ENCODE peak calls at places on chromosome 15, in five cellular contexts. One of them, this sample, is unnamed.

GRCh38 chr15:62223020-62223419 is 57.9 kb upstream of the C2CD4B start:
- DNase-seq in heart right ventricle: no peak
- DNase-seq in AG09319: no peak
- DNase-seq in tibial nerve: no peak
- DNase-seq in left lung: no peak
- DNase-seq in this sample: no peak

GRCh38 chr15:94943863-94944262 is 712.5 kb downstream of the MCTP2 start:
- DNase-seq in heart right ventricle: no peak
- DNase-seq in AG09319: no peak
- DNase-seq in tibial nerve: no peak
- DNase-seq in left lung: no peak
- DNase-seq in this sample: no peak

GRCh38 chr15:88266170-88266569 is 9.6 kb upstream of the NTRK3 start:
- DNase-seq in heart right ventricle: no peak
- DNase-seq in AG09319: no peak
- DNase-seq in tibial nerve: no peak
- DNase-seq in left lung: no peak
- DNase-seq in this sample: no peak

GRCh38 chr15:95826831-95827230 is 503.7 kb upstream of the NR2F2 start:
- DNase-seq in heart right ventricle: no peak
- DNase-seq in AG09319: no peak
- DNase-seq in tibial nerve: no peak
- DNase-seq in left lung: no peak
- DNase-seq in this sample: no peak

GRCh38 chr15:47768730-47769129 is 51.4 kb downstream of the SEMA6D start:
- DNase-seq in heart right ventricle: no peak
- DNase-seq in AG09319: no peak
- DNase-seq in tibial nerve: no peak
- DNase-seq in left lung: no peak
- DNase-seq in this sample: no peak

GRCh38 chr15:45705510-45706473 is 71.0 kb downstream of the SQOR start:
- DNase-seq in heart right ventricle: peak; percentile 69
- DNase-seq in AG09319: peak; percentile 58
- DNase-seq in tibial nerve: peak; percentile 83
- DNase-seq in left lung: peak; percentile 71
- DNase-seq in this sample: peak; percentile 62

GRCh38 chr15:78396976-78397375 is 41.0 kb upstream of the IREB2 start:
- DNase-seq in heart right ventricle: no peak
- DNase-seq in AG09319: peak; percentile 75
- DNase-seq in tibial nerve: peak; percentile 30
- DNase-seq in left lung: peak; percentile 54
- DNase-seq in this sample: no peak

GRCh38 chr15:60583946-60584345 is 105.0 kb upstream of the ICE2 start:
- DNase-seq in heart right ventricle: no peak
- DNase-seq in AG09319: no peak
- DNase-seq in tibial nerve: no peak
- DNase-seq in left lung: no peak
- DNase-seq in this sample: no peak

GRCh38 chr15:45529613-45530012 is 7.1 kb upstream of the SLC30A4 start:
- DNase-seq in heart right ventricle: peak; percentile 8
- DNase-seq in AG09319: no peak
- DNase-seq in tibial nerve: no peak
- DNase-seq in left lung: no peak
- DNase-seq in this sample: no peak

GRCh38 chr15:74964794-74965193 is 8.2 kb upstream of the RPP25 start:
- DNase-seq in heart right ventricle: no peak
- DNase-seq in AG09319: no peak
- DNase-seq in tibial nerve: no peak
- DNase-seq in left lung: no peak
- DNase-seq in this sample: no peak

GRCh38 chr15:56473017-56473416 is 8.1 kb upstream of the MNS1 start:
- DNase-seq in heart right ventricle: no peak
- DNase-seq in AG09319: no peak
- DNase-seq in tibial nerve: no peak
- DNase-seq in left lung: no peak
- DNase-seq in this sample: no peak

DNA sequence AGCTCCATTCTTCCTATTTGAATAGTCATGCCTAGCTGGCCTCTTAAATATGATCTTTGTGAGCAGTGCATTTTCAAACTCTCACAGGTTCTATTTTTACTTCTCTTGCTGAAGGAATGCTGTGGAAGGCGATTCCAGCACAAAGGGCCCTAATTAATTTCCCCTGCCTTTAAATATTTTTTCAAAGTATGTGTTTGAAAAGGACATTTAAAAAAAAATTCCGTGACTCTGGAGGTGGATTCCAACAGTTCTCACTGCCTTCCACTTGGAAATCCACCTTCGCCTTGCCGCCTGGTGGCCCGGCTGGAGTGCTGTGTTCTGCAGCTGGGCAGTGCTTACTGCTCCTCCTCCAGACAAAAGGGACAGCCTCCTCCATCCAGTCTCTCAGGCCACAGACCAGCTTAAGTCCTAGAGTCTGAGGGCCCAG is 61.5 kb upstream of the CORO2B start:
- DNase-seq in heart right ventricle: no peak
- DNase-seq in AG09319: no peak
- DNase-seq in tibial nerve: no peak
- DNase-seq in left lung: no peak
- DNase-seq in this sample: no peak
- TF ChIP-seq CTCF in heart right ventricle: peak; percentile 34
- TF ChIP-seq CTCF in AG09319: no peak
- TF ChIP-seq CTCF in tibial nerve: peak; percentile 18
- TF ChIP-seq CTCF in left lung: no peak
- TF ChIP-seq CTCF in this sample: no peak

GRCh38 chr15:92305342-92305741 is 88.3 kb upstream of the ST8SIA2 start:
- DNase-seq in heart right ventricle: no peak
- DNase-seq in AG09319: no peak
- DNase-seq in tibial nerve: no peak
- DNase-seq in left lung: no peak
- DNase-seq in this sample: no peak

GRCh38 chr15:92304239-92304975 is 89.3 kb upstream of the ST8SIA2 start:
- DNase-seq in heart right ventricle: no peak
- DNase-seq in AG09319: no peak
- DNase-seq in tibial nerve: no peak
- DNase-seq in left lung: no peak
- DNase-seq in this sample: no peak

GRCh38 chr15:92306662-92307061 is 87.0 kb upstream of the ST8SIA2 start:
- DNase-seq in heart right ventricle: no peak
- DNase-seq in AG09319: no peak
- DNase-seq in tibial nerve: no peak
- DNase-seq in left lung: no peak
- DNase-seq in this sample: no peak
- TF ChIP-seq CTCF in heart right ventricle: peak; percentile 23
- TF ChIP-seq CTCF in AG09319: no peak
- TF ChIP-seq CTCF in tibial nerve: no peak
- TF ChIP-seq CTCF in left lung: no peak
- TF ChIP-seq CTCF in this sample: no peak

DNA sequence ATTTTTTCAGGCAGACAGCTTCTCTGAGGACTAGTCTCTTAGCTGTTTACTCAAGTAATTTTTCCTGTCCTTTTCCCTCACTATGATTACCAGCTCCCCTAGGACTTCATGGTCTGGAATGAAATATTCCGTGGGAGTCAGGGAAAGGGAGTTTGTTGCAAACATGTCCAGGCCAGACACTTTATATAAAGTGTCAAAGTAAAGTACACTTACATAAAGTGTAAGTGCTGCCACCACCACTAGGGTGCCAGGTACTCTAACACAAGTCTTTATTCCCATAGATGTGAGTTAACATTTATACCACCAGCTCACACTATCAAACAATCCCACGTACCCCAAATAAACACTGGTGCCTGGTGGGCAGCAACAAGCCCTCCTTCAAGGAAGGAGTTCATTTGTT is 179.8 kb downstream of the SNRPN start:
- DNase-seq in heart right ventricle: no peak
- DNase-seq in AG09319: no peak
- DNase-seq in tibial nerve: no peak
- DNase-seq in left lung: no peak
- DNase-seq in this sample: no peak
- TF ChIP-seq CTCF in heart right ventricle: no peak
- TF ChIP-seq CTCF in AG09319: no peak
- TF ChIP-seq CTCF in tibial nerve: no peak
- TF ChIP-seq CTCF in left lung: no peak
- TF ChIP-seq CTCF in this sample: no peak

GRCh38 chr15:89498574-89498906 is 2.2 kb upstream of the RHCG start:
- DNase-seq in heart right ventricle: no peak
- DNase-seq in AG09319: no peak
- DNase-seq in tibial nerve: no peak
- DNase-seq in left lung: no peak
- DNase-seq in this sample: no peak

GRCh38 chr15:89494006-89494405 is 2.4 kb downstream of the RHCG start:
- DNase-seq in heart right ventricle: no peak
- DNase-seq in AG09319: no peak
- DNase-seq in tibial nerve: no peak
- DNase-seq in left lung: no peak
- DNase-seq in this sample: no peak

GRCh38 chr15:89495638-89496145 is 691 bp downstream of the RHCG start:
- DNase-seq in heart right ventricle: no peak
- DNase-seq in AG09319: no peak
- DNase-seq in tibial nerve: no peak
- DNase-seq in left lung: no peak
- DNase-seq in this sample: no peak

GRCh38 chr15:89494941-89495637 is 1.3 kb downstream of the RHCG start:
- DNase-seq in heart right ventricle: no peak
- DNase-seq in AG09319: no peak
- DNase-seq in tibial nerve: no peak
- DNase-seq in left lung: no peak
- DNase-seq in this sample: no peak

GRCh38 chr15:89496155-89497098 is at the start of gene RHCG:
- DNase-seq in heart right ventricle: no peak
- DNase-seq in AG09319: no peak
- DNase-seq in tibial nerve: no peak
- DNase-seq in left lung: no peak
- DNase-seq in this sample: no peak
- TF ChIP-seq CTCF in heart right ventricle: no peak
- TF ChIP-seq CTCF in AG09319: peak; percentile 19
- TF ChIP-seq CTCF in tibial nerve: no peak
- TF ChIP-seq CTCF in left lung: no peak
- TF ChIP-seq CTCF in this sample: no peak

GRCh38 chr15:93253656-93254055 is 164.6 kb upstream of the RGMA start:
- DNase-seq in heart right ventricle: peak; percentile 23
- DNase-seq in AG09319: no peak
- DNase-seq in tibial nerve: no peak
- DNase-seq in left lung: no peak
- DNase-seq in this sample: no peak
- TF ChIP-seq CTCF in heart right ventricle: no peak
- TF ChIP-seq CTCF in AG09319: no peak
- TF ChIP-seq CTCF in tibial nerve: no peak
- TF ChIP-seq CTCF in left lung: no peak
- TF ChIP-seq CTCF in this sample: no peak

DNA sequence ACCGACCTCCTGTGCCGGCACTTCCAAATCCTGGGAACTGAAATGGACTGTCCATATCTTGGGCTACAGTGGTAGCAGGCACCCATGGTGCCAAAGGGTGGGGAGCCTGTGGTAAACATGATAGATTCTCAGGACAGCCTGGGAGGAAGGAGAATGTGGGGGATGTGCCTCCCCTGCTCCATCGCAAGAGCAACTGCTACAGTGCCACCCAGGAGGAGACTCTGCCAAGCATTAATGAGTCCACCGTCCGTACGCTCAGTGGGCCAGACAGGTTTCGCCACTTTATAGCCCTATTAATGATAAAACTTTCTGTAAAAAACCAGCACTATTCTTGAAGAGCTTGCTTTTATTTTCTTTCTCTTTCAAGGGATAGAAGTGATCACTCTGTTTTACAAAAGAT is 75.3 kb downstream of the FMN1 start:
- DNase-seq in heart right ventricle: no peak
- DNase-seq in AG09319: no peak
- DNase-seq in tibial nerve: no peak
- DNase-seq in left lung: no peak
- DNase-seq in this sample: no peak
- TF ChIP-seq CTCF in heart right ventricle: no peak
- TF ChIP-seq CTCF in AG09319: no peak
- TF ChIP-seq CTCF in tibial nerve: no peak
- TF ChIP-seq CTCF in left lung: no peak
- TF ChIP-seq CTCF in this sample: no peak

GRCh38 chr15:27743638-27744037 is 355.5 kb downstream of the OCA2 start:
- DNase-seq in heart right ventricle: no peak
- DNase-seq in AG09319: no peak
- DNase-seq in tibial nerve: no peak
- DNase-seq in left lung: no peak
- DNase-seq in this sample: no peak

GRCh38 chr15:27746556-27746955 is 352.6 kb downstream of the OCA2 start:
- DNase-seq in heart right ventricle: no peak
- DNase-seq in AG09319: no peak
- DNase-seq in tibial nerve: peak; percentile 0
- DNase-seq in left lung: no peak
- DNase-seq in this sample: no peak

GRCh38 chr15:27747997-27748396 is 351.1 kb downstream of the OCA2 start:
- DNase-seq in heart right ventricle: no peak
- DNase-seq in AG09319: no peak
- DNase-seq in tibial nerve: no peak
- DNase-seq in left lung: no peak
- DNase-seq in this sample: no peak

GRCh38 chr15:27744651-27745050 is 354.5 kb downstream of the OCA2 start:
- DNase-seq in heart right ventricle: no peak
- DNase-seq in AG09319: no peak
- DNase-seq in tibial nerve: peak; percentile 1
- DNase-seq in left lung: no peak
- DNase-seq in this sample: no peak

GRCh38 chr15:27743078-27743477 is 356.0 kb downstream of the OCA2 start:
- DNase-seq in heart right ventricle: peak; percentile 7
- DNase-seq in AG09319: no peak
- DNase-seq in tibial nerve: no peak
- DNase-seq in left lung: no peak
- DNase-seq in this sample: no peak
- TF ChIP-seq CTCF in heart right ventricle: no peak
- TF ChIP-seq CTCF in AG09319: no peak
- TF ChIP-seq CTCF in tibial nerve: no peak
- TF ChIP-seq CTCF in left lung: no peak
- TF ChIP-seq CTCF in this sample: no peak

GRCh38 chr15:39628131-39628482 is 47.2 kb downstream of the THBS1 start:
- DNase-seq in heart right ventricle: peak; percentile 48
- DNase-seq in AG09319: no peak
- DNase-seq in tibial nerve: no peak
- DNase-seq in left lung: no peak
- DNase-seq in this sample: no peak
- TF ChIP-seq CTCF in heart right ventricle: peak; percentile 48
- TF ChIP-seq CTCF in AG09319: peak; percentile 22
- TF ChIP-seq CTCF in tibial nerve: peak; percentile 7
- TF ChIP-seq CTCF in left lung: no peak
- TF ChIP-seq CTCF in this sample: no peak

This sample was measured in omental fat pad.